ENCODE peak calls at places on chromosomes 2 and 18, in eight cellular contexts. T is AG09309, U is endodermal cell, E is foreskin fibroblast, A is GM10248, C is AG09319, B is mesothelial cell of epicardium, N is WTC11. W is an unnamed sample.

GRCh38 chr2:67777010-67777409 is 285.8 kb downstream of the C1D start:
- DNase-seq in E (no peak), N (no peak), T (no peak), B (no peak), A (no peak), U (no peak), C (no peak), W (no peak)

GRCh38 chr2:26292646-26293045 is 47.9 kb downstream of the HADHB start:
- DNase-seq in E (peak), A (no peak), C (no peak), N (no peak), B (no peak), U (no peak), T (no peak), W (no peak)

GRCh38 chr2:21118302-21118920 is 5.4 kb upstream of the TDRD15 start:
- DNase-seq in A (peak), B (no peak), N (peak), C (no peak), E (no peak), T (no peak), U (peak), W (peak)

GRCh38 chr18:8800041-8800441 is 94.7 kb downstream of the MTCL1 start:
- DNase-seq in E (peak), C (no peak), T (no peak), B (no peak), N (no peak), U (peak), A (no peak), W (no peak)

GRCh38 chr2:16137080-16137755 is 196.9 kb downstream of the MYCN start:
- DNase-seq in N (no peak), E (no peak), B (no peak), A (no peak), T (no peak), U (peak), C (no peak), W (no peak)

GRCh38 chr2:9288233-9288632 is 81.6 kb downstream of the ASAP2 start:
- DNase-seq in N (no peak), U (no peak), C (peak), E (peak), A (no peak), T (peak), B (no peak), W (no peak)

GRCh38 chr18:56511996-56512395 is 126.4 kb downstream of the TXNL1 start:
- DNase-seq in T (no peak), B (no peak), C (no peak), E (no peak), N (no peak), A (peak), U (no peak), W (peak)

GRCh38 chr2:144796956-144797355 is 277.0 kb upstream of the ZEB2 start:
- DNase-seq in U (no peak), B (no peak), A (no peak), N (no peak), C (no peak), E (no peak), T (no peak), W (no peak)

GRCh38 chr2:238689871-238690672 is 157.8 kb upstream of the TWIST2 start:
- DNase-seq in A (no peak), B (no peak), U (no peak), E (no peak), N (no peak), T (no peak), C (no peak), W (no peak)

GRCh38 chr2:57376985-57377384 is 669.6 kb upstream of the VRK2 start:
- DNase-seq in N (no peak), C (no peak), E (no peak), T (no peak), B (no peak), U (no peak), A (no peak), W (peak)

GRCh38 chr18:57710226-57710625 is 88.6 kb upstream of the NARS1 start:
- DNase-seq in E (no peak), U (no peak), A (no peak), B (no peak), T (no peak), N (no peak), C (no peak), W (no peak)

GRCh38 chr18:48950536-48951447 is at the start of gene SMAD7:
- DNase-seq in T (no peak), B (no peak), U (no peak), E (no peak), C (no peak), A (no peak), N (no peak), W (peak)

GRCh38 chr2:27024812-27025211 is 8.0 kb upstream of the TMEM214 start:
- DNase-seq in T (no peak), A (no peak), U (peak), B (no peak), C (no peak), N (peak), E (no peak), W (no peak)

GRCh38 chr2:235605306-235605998 is 111.6 kb downstream of the AGAP1 start:
- DNase-seq in A (no peak), N (peak), U (peak), B (peak), E (peak), C (peak), T (peak), W (no peak)

GRCh38 chr2:59076079-59076619 is 835.0 kb upstream of the FANCL start:
- DNase-seq in B (no peak), C (no peak), U (no peak), N (no peak), T (no peak), A (no peak), E (no peak), W (no peak)

GRCh38 chr18:47915229-47915628 is 15.2 kb downstream of the SMAD2 start:
- DNase-seq in T (no peak), E (no peak), A (no peak), U (no peak), N (no peak), C (no peak), B (no peak), W (no peak)

GRCh38 chr2:187569042-187569441 is 14.8 kb upstream of the TFPI start:
- DNase-seq in N (no peak), B (no peak), E (no peak), A (no peak), T (no peak), C (no peak), U (no peak), W (no peak)

DNA sequence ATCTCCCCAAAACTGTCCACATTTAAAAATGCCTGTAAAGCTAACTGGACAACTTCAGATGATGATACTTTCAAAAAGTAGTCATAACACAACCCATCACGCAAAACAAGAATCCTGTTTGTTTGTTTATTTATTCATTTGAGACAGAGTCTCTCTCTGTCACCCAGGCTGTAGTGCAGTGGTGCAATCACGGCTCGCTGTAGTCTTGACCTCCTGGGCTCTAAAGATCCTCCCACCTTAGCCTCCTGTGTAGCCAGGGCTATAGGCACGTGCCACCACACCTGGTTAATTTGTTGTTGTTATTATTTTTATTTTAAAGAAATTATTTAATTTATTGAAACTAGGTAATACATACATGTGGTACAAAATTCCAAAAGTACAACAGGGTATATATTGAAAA is 94.8 kb downstream of the RAPGEF4 start:
- DNase-seq in E (no peak), C (no peak), B (no peak), T (no peak), A (no peak), N (no peak), U (no peak), W (no peak)
- TF ChIP-seq CTCF in E (no peak), C (no peak), B (no peak), T (no peak), A (no peak), N (no peak), U (no peak), W (no peak)

GRCh38 chr2:5524551-5524950 is 167.6 kb upstream of the SOX11 start:
- DNase-seq in T (no peak), N (no peak), U (no peak), C (no peak), A (no peak), E (no peak), B (no peak), W (no peak)
- TF ChIP-seq CTCF in T (no peak), N (no peak), U (no peak), C (no peak), A (no peak), E (no peak), B (no peak), W (no peak)

DNA sequence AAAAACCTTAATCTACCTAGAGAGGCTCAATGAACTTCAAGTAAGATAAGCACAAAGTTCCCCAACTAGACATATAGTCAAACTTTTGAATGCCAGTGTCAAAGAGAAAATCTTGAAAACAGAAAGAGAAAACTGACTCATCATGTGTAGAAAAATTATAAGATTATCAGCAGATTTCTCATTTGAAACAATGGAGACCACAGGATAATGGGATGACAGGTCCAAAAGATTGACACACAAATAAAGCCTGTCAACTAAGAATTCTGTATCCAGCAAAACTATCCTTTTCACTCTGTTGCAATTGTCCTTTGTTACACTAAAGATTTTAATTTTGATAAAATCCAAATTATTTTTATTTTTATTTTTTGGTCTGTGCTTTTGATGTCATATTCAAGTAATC is 61.6 kb downstream of the COPS8 start:
- DNase-seq in N (no peak), U (no peak), B (no peak), C (no peak), E (no peak), A (no peak), T (no peak), W (no peak)
- TF ChIP-seq CTCF in N (no peak), U (no peak), B (no peak), C (no peak), E (no peak), A (no peak), T (no peak), W (no peak)

GRCh38 chr2:225366731-225367130 is 32.8 kb upstream of the NYAP2 start:
- DNase-seq in T (no peak), U (no peak), A (no peak), B (no peak), N (no peak), C (no peak), E (no peak), W (no peak)
- TF ChIP-seq CTCF in T (no peak), U (no peak), A (no peak), B (no peak), N (no peak), C (no peak), E (no peak), W (no peak)

GRCh38 chr2:224885836-224886547 is 156.3 kb downstream of the DOCK10 start:
- DNase-seq in C (peak), B (no peak), T (peak), U (no peak), E (peak), N (no peak), A (peak), W (peak)

GRCh38 chr2:224884188-224884587 is 158.1 kb downstream of the DOCK10 start:
- DNase-seq in C (no peak), T (peak), U (no peak), B (no peak), A (no peak), N (no peak), E (peak), W (no peak)

GRCh38 chr2:224890407-224890806 is 151.9 kb downstream of the DOCK10 start:
- DNase-seq in C (no peak), E (no peak), A (no peak), B (no peak), T (no peak), U (no peak), N (no peak), W (no peak)

GRCh38 chr2:224885295-224885694 is 157.0 kb downstream of the DOCK10 start:
- DNase-seq in E (no peak), T (no peak), C (no peak), A (no peak), N (no peak), U (no peak), B (no peak), W (no peak)

GRCh38 chr2:224887159-224887558 is 155.1 kb downstream of the DOCK10 start:
- DNase-seq in A (no peak), B (no peak), T (peak), N (no peak), C (peak), E (peak), U (no peak), W (no peak)
- TF ChIP-seq CTCF in A (peak), B (no peak), T (peak), N (no peak), C (peak), E (peak), U (peak), W (peak)

GRCh38 chr2:191845876-191846786 is 757 bp downstream of the CAVIN2 start:
- DNase-seq in T (no peak), C (no peak), B (no peak), U (no peak), E (no peak), N (no peak), A (no peak), W (no peak)

GRCh38 chr2:191847764-191848163 is 876 bp upstream of the CAVIN2 start:
- DNase-seq in N (no peak), B (no peak), E (no peak), U (no peak), T (no peak), A (no peak), C (no peak), W (no peak)

GRCh38 chr2:191845248-191845715 is 1.6 kb downstream of the CAVIN2 start:
- DNase-seq in E (peak), U (no peak), A (no peak), T (no peak), B (no peak), N (peak), C (no peak), W (no peak)

GRCh38 chr2:191848771-191849726 is 2.2 kb upstream of the CAVIN2 start:
- DNase-seq in E (no peak), C (no peak), A (no peak), N (no peak), U (no peak), B (no peak), T (no peak), W (no peak)

GRCh38 chr2:191846787-191847620 is at the start of gene CAVIN2:
- DNase-seq in A (no peak), B (no peak), U (no peak), T (no peak), N (no peak), C (peak), E (peak), W (no peak)
- TF ChIP-seq CTCF in A (no peak), B (no peak), U (no peak), T (no peak), N (no peak), C (no peak), E (no peak), W (no peak)

DNA sequence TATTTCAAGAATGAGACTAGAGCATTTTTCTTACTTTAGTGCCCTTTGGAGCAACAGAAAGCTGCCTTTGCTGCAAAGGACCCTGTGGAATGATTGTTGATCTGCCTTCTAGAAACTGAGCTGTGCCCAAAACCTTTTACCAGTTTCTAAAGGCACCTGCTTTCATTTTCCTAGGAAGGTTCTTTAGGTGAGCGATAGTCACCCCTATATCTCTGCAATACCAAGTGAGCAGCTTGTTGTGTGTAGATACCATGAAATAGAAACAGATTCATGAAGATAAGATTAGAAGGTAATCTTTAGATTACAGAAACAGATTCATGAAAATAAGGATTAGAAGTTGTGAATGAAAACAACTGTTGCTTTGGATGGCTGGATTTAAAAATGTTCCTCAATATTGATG is 202.3 kb downstream of the PLCL1 start:
- DNase-seq in A (no peak), U (no peak), E (no peak), C (no peak), N (no peak), T (no peak), B (no peak), W (no peak)
- TF ChIP-seq CTCF in A (no peak), U (no peak), E (no peak), C (no peak), N (no peak), T (no peak), B (no peak), W (no peak)

GRCh38 chr2:36572054-36572751 is 25.8 kb downstream of the FEZ2 start:
- DNase-seq in C (no peak), U (no peak), A (no peak), B (no peak), T (no peak), N (no peak), E (no peak), W (no peak)

GRCh38 chr2:36574560-36574959 is 23.4 kb downstream of the FEZ2 start:
- DNase-seq in U (no peak), C (no peak), N (no peak), A (no peak), B (no peak), T (no peak), E (no peak), W (no peak)

GRCh38 chr2:36570416-36570815 is 27.6 kb downstream of the FEZ2 start:
- DNase-seq in C (no peak), U (no peak), A (no peak), N (no peak), E (no peak), T (no peak), B (no peak), W (no peak)

GRCh38 chr2:36573165-36573564 is 24.8 kb downstream of the FEZ2 start:
- DNase-seq in A (no peak), C (no peak), N (no peak), E (no peak), U (no peak), T (no peak), B (no peak), W (no peak)

GRCh38 chr2:36572752-36573125 is 25.2 kb downstream of the FEZ2 start:
- DNase-seq in T (no peak), E (no peak), A (no peak), N (no peak), C (no peak), B (no peak), U (no peak), W (no peak)
- TF ChIP-seq CTCF in T (no peak), E (no peak), A (no peak), N (no peak), C (no peak), B (no peak), U (no peak), W (no peak)

GRCh38 chr18:10321987-10322386 is 132.4 kb upstream of the APCDD1 start:
- DNase-seq in U (no peak), N (no peak), T (no peak), A (no peak), B (no peak), C (no peak), E (no peak), W (no peak)
- TF ChIP-seq CTCF in U (no peak), N (no peak), T (no peak), A (no peak), B (no peak), C (no peak), E (no peak), W (no peak)

DNA sequence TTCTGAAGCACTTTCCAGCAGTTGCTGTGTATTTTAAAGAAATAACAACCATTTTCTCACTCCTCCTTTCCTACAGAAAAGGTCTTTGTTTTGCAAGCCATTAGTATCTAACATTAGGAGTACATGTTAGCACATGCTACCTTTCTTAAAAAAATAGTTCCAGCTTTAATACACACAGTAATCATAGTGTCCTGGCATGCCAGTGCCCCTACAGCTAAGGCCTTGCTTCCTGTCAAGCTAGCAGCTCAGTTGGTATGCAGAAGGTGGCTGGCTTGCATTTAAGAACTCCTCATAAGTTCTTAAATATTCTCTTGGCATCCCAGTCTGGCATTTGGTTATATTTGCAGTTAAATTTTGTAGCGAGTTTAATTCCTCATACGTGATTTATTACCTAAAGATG is 141.3 kb upstream of the IL1R2 start:
- DNase-seq in U (no peak), B (no peak), C (no peak), A (no peak), T (no peak), N (no peak), E (no peak), W (no peak)
- TF ChIP-seq CTCF in U (no peak), B (no peak), C (no peak), A (no peak), T (no peak), N (no peak), E (no peak), W (no peak)